ENCODE peak calls at places on chromosomes 6 and 20, in ten cellular contexts. M is A549, T is suprapubic skin, X is ovary, H is tibial nerve, L is stomach, K is K562, S is upper lobe of left lung, B is H1, C is sigmoid colon. Z is an unnamed sample.

GRCh38 chr6:52570291-52570700 is 6.6 kb downstream of the TRAM2 start:
- DNase-seq in C (peak; percentile 88), B (no peak), S (no peak), X (peak; percentile 48), H (no peak), T (peak; percentile 73), M (no peak), K (no peak), L (no peak), Z (peak; percentile 33)

GRCh38 chr20:61901421-61902212 is 164.1 kb downstream of the TAF4 start:
- DNase-seq in K (no peak), T (no peak), M (no peak), C (no peak), H (no peak), L (no peak), B (no peak), X (no peak), S (peak; percentile 75), Z (no peak)

GRCh38 chr6:39092124-39092523 is 22.9 kb downstream of the SAYSD1 start:
- DNase-seq in B (no peak), S (no peak), K (peak; percentile 50), C (no peak), T (no peak), M (no peak), X (no peak), H (no peak), L (no peak), Z (no peak)

GRCh38 chr6:15427360-15428070 is 181.6 kb downstream of the JARID2 start:
- DNase-seq in M (no peak), T (no peak), X (no peak), B (no peak), C (no peak), L (no peak), H (no peak), S (no peak), K (no peak), Z (no peak)

GRCh38 chr20:46361386-46361785 is 45.0 kb downstream of the ELMO2 start:
- DNase-seq in L (no peak), T (peak; percentile 41), C (no peak), M (no peak), S (no peak), K (no peak), X (no peak), B (no peak), H (no peak), Z (no peak)

GRCh38 chr20:7161690-7162089 is 394.2 kb downstream of the BMP2 start:
- DNase-seq in H (peak; percentile 32), L (no peak), S (no peak), X (no peak), K (no peak), B (no peak), T (no peak), M (no peak), C (no peak), Z (peak; percentile 10)

GRCh38 chr20:33305591-33306057 is 22.6 kb downstream of the BPIFB1 start:
- DNase-seq in T (no peak), X (no peak), S (no peak), M (no peak), B (no peak), K (no peak), C (no peak), L (no peak), H (no peak), Z (no peak)

GRCh38 chr6:38436726-38437465 is 202.8 kb downstream of the BTBD9 start:
- DNase-seq in T (no peak), B (no peak), M (no peak), H (no peak), X (no peak), S (no peak), K (no peak), L (no peak), C (no peak), Z (no peak)

GRCh38 chr6:42428326-42429041 is 23.2 kb downstream of the TRERF1 start:
- DNase-seq in C (no peak), H (no peak), X (no peak), T (peak; percentile 65), B (peak; percentile 43), L (no peak), M (no peak), S (no peak), K (no peak), Z (no peak)

GRCh38 chr20:33275215-33275614 is 7.8 kb upstream of the BPIFB1 start:
- DNase-seq in L (no peak), K (no peak), T (peak; percentile 15), S (no peak), B (no peak), M (no peak), H (no peak), X (no peak), C (no peak), Z (no peak)

GRCh38 chr6:155341130-155341828 is 27.0 kb upstream of the TFB1M start:
- DNase-seq in M (no peak), B (no peak), L (no peak), K (no peak), T (no peak), S (no peak), H (no peak), X (no peak), C (no peak), Z (no peak)

GRCh38 chr20:32168184-32168910 is 39.2 kb downstream of the PLAGL2 start:
- DNase-seq in C (peak; percentile 12), S (no peak), T (peak; percentile 16), B (no peak), L (no peak), H (no peak), M (no peak), X (no peak), K (peak; percentile 38), Z (no peak)

GRCh38 chr6:89655122-89655521 is 16.6 kb upstream of the LYRM2 start:
- DNase-seq in B (no peak), K (no peak), H (no peak), M (no peak), T (no peak), X (no peak), C (no peak), L (no peak), S (no peak), Z (no peak)

GRCh38 chr20:10898555-10898954 is 224.8 kb upstream of the JAG1 start:
- DNase-seq in S (no peak), X (no peak), K (no peak), C (no peak), B (no peak), T (no peak), M (no peak), H (no peak), L (no peak), Z (no peak)

GRCh38 chr6:68233623-68234022 is 401.5 kb upstream of the ADGRB3 start:
- DNase-seq in M (no peak), H (no peak), X (no peak), L (no peak), B (no peak), K (no peak), C (no peak), T (no peak), S (no peak), Z (no peak)
- TF ChIP-seq EP300 in M (no peak), H (no peak), X (no peak), L (no peak), B (no peak), K (no peak), C (no peak), T (no peak), S (no peak), Z (no peak)

GRCh38 chr6:34595332-34596090 is 39.4 kb upstream of the SPDEF start:
- DNase-seq in M (no peak), K (no peak), B (no peak), L (no peak), T (no peak), C (no peak), S (no peak), H (no peak), X (no peak), Z (no peak)
- TF ChIP-seq EP300 in M (no peak), K (no peak), B (no peak), L (no peak), T (no peak), C (no peak), S (no peak), H (no peak), X (no peak), Z (no peak)

GRCh38 chr20:59645316-59645715 is 41.0 kb downstream of the PHACTR3 start:
- DNase-seq in B (no peak), T (no peak), S (peak; percentile 42), M (no peak), L (no peak), X (no peak), H (no peak), K (no peak), C (peak; percentile 21), Z (no peak)
- TF ChIP-seq EP300 in B (no peak), T (no peak), S (no peak), M (no peak), L (no peak), X (no peak), H (no peak), K (no peak), C (no peak), Z (no peak)

GRCh38 chr6:33206027-33206863 is 1.8 kb downstream of the HSD17B8 start:
- DNase-seq in L (no peak), H (no peak), B (no peak), K (no peak), S (no peak), T (peak; percentile 50), C (no peak), X (no peak), M (no peak), Z (no peak)

GRCh38 chr6:33206864-33207568 is 1.3 kb upstream of the RING1 start:
- DNase-seq in C (no peak), T (peak; percentile 68), B (no peak), L (no peak), S (no peak), X (peak; percentile 43), M (no peak), K (no peak), H (no peak), Z (no peak)

GRCh38 chr6:33204415-33205171 is at the start of gene HSD17B8:
- DNase-seq in C (peak; percentile 97), S (peak; percentile 96), H (peak; percentile 94), B (peak; percentile 98), X (peak; percentile 92), K (peak; percentile 98), L (peak; percentile 96), M (peak; percentile 90), T (peak; percentile 96), Z (peak; percentile 97)

GRCh38 chr6:33204165-33204414 is 365 bp upstream of the HSD17B8 start:
- DNase-seq in S (no peak), K (no peak), T (no peak), B (no peak), L (no peak), M (no peak), C (no peak), X (no peak), H (no peak), Z (no peak)

DNA sequence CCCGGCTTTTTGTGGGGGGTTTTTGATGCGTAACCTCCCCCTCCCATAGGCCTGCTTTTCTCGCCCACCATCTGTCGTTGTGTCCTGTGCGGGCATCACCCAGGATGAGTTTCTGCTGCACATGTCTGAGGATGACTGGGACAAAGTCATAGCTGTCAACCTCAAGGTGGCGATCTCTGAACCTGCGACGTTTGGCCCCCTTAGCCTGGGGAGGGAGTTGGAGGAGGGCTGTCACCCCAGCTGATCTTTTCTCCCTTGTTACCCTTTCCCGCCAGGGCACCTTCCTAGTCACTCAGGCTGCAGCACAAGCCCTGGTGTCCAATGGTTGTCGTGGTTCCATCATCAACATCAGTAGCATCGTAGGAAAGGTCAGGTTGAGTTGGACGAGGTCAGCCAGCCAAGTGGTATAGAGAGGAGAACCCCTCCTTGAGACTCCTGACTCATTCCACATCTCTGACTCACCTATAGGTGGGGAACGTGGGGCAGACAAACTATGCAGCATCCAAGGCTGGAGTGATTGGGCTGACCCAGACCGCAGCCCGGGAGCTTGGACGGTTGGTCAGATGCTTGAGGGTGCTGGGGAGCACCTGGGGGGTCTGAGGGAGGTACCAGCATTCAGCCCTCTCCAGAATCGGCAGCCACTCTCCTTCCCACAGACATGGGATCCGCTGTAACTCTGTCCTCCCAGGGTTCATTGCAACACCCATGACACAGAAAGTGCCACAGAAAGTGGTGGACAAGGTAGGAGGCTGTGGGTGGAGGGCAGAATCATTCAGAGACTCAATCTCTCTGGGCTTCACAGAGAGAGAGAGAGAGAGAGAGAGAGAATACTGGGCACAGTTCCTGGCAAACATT is 944 bp downstream of the HSD17B8 start:
- DNase-seq in L (no peak), S (no peak), X (no peak), K (peak; percentile 73), C (peak; percentile 58), H (no peak), T (peak; percentile 64), B (no peak), M (peak; percentile 46), Z (no peak)
- TF ChIP-seq EP300 in L (no peak), S (no peak), X (no peak), K (no peak), C (no peak), H (no peak), T (no peak), B (no peak), M (no peak), Z (no peak)